ENCODE peak calls at places on chromosome 4, in six cellular contexts. I, K, B, D, S and X are unnamed samples.

GRCh38 chr4:37243722-37244582 is 591 bp upstream of the NWD2 start:
- DNase-seq in B (no peak), D (peak), K (peak), I (no peak), S (no peak), X (no peak)

GRCh38 chr4:145815626-145816025 is 123.0 kb downstream of the ZNF827 start:
- DNase-seq in K (no peak), B (no peak), I (peak), D (peak), S (no peak), X (no peak)

GRCh38 chr4:100023800-100024199 is 73.7 kb upstream of the H2AZ1 start:
- DNase-seq in I (no peak), K (no peak), B (no peak), D (no peak), S (no peak), X (no peak)

GRCh38 chr4:128812360-128812958 is 3.0 kb downstream of the JADE1 start:
- DNase-seq in B (peak), K (peak), D (peak), I (peak), S (no peak), X (no peak)

GRCh38 chr4:75004755-75005668 is 72.1 kb downstream of the PARM1 start:
- DNase-seq in K (no peak), B (peak), D (peak), S (no peak), I (no peak), X (no peak)

GRCh38 chr4:141669501-141669900 is 33.1 kb downstream of the IL15 start:
- DNase-seq in D (no peak), B (no peak), S (no peak), K (no peak), I (peak), X (no peak)

GRCh38 chr4:153074501-153075255 is 129.6 kb upstream of the TRIM2 start:
- DNase-seq in D (no peak), K (no peak), I (peak), B (no peak), S (no peak), X (no peak)

GRCh38 chr4:165048170-165048569 is 5.5 kb upstream of the TRIM75 start:
- DNase-seq in D (no peak), K (no peak), S (no peak), I (no peak), B (no peak), X (no peak)

GRCh38 chr4:163911891-163912290 is 417.4 kb downstream of the TMA16 start:
- DNase-seq in I (no peak), K (no peak), D (peak), B (no peak), S (no peak), X (no peak)

GRCh38 chr4:128519163-128519810 is 231.7 kb upstream of the PGRMC2 start:
- DNase-seq in D (peak), B (no peak), K (no peak), I (peak), S (peak), X (no peak)

GRCh38 chr4:6749340-6750171 is 33.0 kb upstream of the KIAA0232 start:
- DNase-seq in S (no peak), K (no peak), I (peak), B (peak), D (peak), X (peak)

GRCh38 chr4:174521800-174522182 is 497 bp downstream of the HPGD start:
- DNase-seq in S (no peak), I (no peak), B (peak), K (peak), D (no peak), X (no peak)

GRCh38 chr4:159401791-159402380 is 299.0 kb downstream of the RAPGEF2 start:
- DNase-seq in I (peak), D (peak), B (no peak), S (no peak), K (peak), X (no peak)

GRCh38 chr4:38661371-38661770 is 2.6 kb upstream of the KLF3 start:
- DNase-seq in I (no peak), K (no peak), B (no peak), D (no peak), S (no peak), X (no peak)

GRCh38 chr4:38360201-38360600 is 303.8 kb upstream of the KLF3 start:
- DNase-seq in S (no peak), K (no peak), B (peak), D (no peak), I (peak), X (no peak)

GRCh38 chr4:1210241-1210841 is 38.0 kb upstream of the SPON2 start:
- DNase-seq in B (no peak), K (no peak), D (no peak), S (no peak), I (no peak), X (no peak)

GRCh38 chr4:189021831-189022230 is 882.6 kb downstream of the TRIML1 start:
- DNase-seq in S (peak), K (peak), I (peak), D (no peak), B (no peak), X (no peak)

GRCh38 chr4:61533140-61533539 is 333.0 kb downstream of the ADGRL3 start:
- DNase-seq in S (no peak), K (no peak), D (peak), B (no peak), I (no peak), X (no peak)

GRCh38 chr4:140691369-140691768 is 64.8 kb downstream of the TBC1D9 start:
- DNase-seq in B (peak), K (no peak), D (peak), S (no peak), I (peak), X (peak)

GRCh38 chr4:52376107-52376704 is 282.9 kb downstream of the USP46 start:
- DNase-seq in K (peak), I (peak), B (no peak), D (peak), S (peak), X (no peak)

GRCh38 chr4:118712872-118713271 is 27.7 kb downstream of the METTL14 start:
- DNase-seq in B (no peak), D (no peak), I (no peak), S (no peak), K (no peak), X (no peak)

GRCh38 chr4:10006236-10006603 is 15.1 kb downstream of the SLC2A9 start:
- DNase-seq in S (peak), B (peak), I (peak), K (no peak), D (peak), X (peak)